ENCODE peak calls at places on chromosomes 4 and X, in nine cellular contexts. I, O, Z, C, B, F, N, U and K are unnamed samples.

GRCh38 chr4:26692014-26692726 is 108.3 kb downstream of the TBC1D19 start:
- DNase-seq in I (no peak), O (no peak), Z (no peak), C (peak; percentile 34), B (no peak), F (no peak), N (no peak), U (no peak), K (no peak)

GRCh38 chr4:115234405-115235093 is 121.1 kb upstream of the NDST4 start:
- DNase-seq in I (peak; percentile 12), O (no peak), Z (peak; percentile 20), C (no peak), B (no peak), F (no peak), N (peak; percentile 24), U (no peak), K (no peak)

GRCh38 chrX:70088281-70088680 is 26.0 kb downstream of the OTUD6A start:
- DNase-seq in I (no peak), O (no peak), Z (no peak), C (no peak), B (no peak), F (no peak), N (no peak), U (no peak), K (no peak)

GRCh38 chr4:158998624-158999023 is 104.3 kb upstream of the RAPGEF2 start:
- DNase-seq in I (peak; percentile 53), O (no peak), Z (no peak), C (peak; percentile 38), B (no peak), F (no peak), N (peak; percentile 37), U (no peak), K (no peak)

GRCh38 chrX:136250191-136251041 is 784 bp downstream of the MAP7D3 start:
- DNase-seq in I (no peak), O (peak; percentile 41), Z (peak; percentile 46), C (peak; percentile 37), B (no peak), F (no peak), N (peak; percentile 10), U (no peak), K (no peak)

GRCh38 chr4:166527500-166527899 is 654.5 kb downstream of the TLL1 start:
- DNase-seq in I (peak; percentile 82), O (no peak), Z (peak; percentile 63), C (peak; percentile 77), B (no peak), F (no peak), N (no peak), U (no peak), K (no peak)

GRCh38 chr4:14383652-14384051 is 618.6 kb upstream of the CPEB2 start:
- DNase-seq in I (no peak), O (no peak), Z (no peak), C (no peak), B (no peak), F (no peak), N (no peak), U (no peak), K (no peak)

GRCh38 chr4:2817701-2818350 is 24.9 kb downstream of the SH3BP2 start:
- DNase-seq in I (no peak), O (peak; percentile 22), Z (no peak), C (no peak), B (no peak), F (no peak), N (peak; percentile 86), U (no peak), K (no peak)

GRCh38 chrX:19904778-19905367 is 17.5 kb upstream of the SH3KBP1 start:
- DNase-seq in I (peak; percentile 53), O (peak; percentile 24), Z (peak; percentile 71), C (peak; percentile 37), B (peak; percentile 23), F (no peak), N (peak; percentile 36), U (no peak), K (no peak)

GRCh38 chr4:14862881-14863280 is 139.4 kb upstream of the CPEB2 start:
- DNase-seq in I (no peak), O (no peak), Z (no peak), C (peak; percentile 18), B (no peak), F (no peak), N (no peak), U (peak; percentile 47), K (no peak)

GRCh38 chr4:6632125-6632524 is 8.4 kb upstream of the MRFAP1 start:
- DNase-seq in I (no peak), O (no peak), Z (no peak), C (no peak), B (no peak), F (no peak), N (no peak), U (no peak), K (no peak)

GRCh38 chr4:98845960-98846359 is 83.0 kb downstream of the EIF4E start:
- DNase-seq in I (peak; percentile 8), O (no peak), Z (no peak), C (no peak), B (no peak), F (no peak), N (no peak), U (no peak), K (no peak)

GRCh38 chrX:140164383-140164782 is 199.1 kb upstream of the CXorf66 start:
- DNase-seq in I (no peak), O (no peak), Z (no peak), C (no peak), B (no peak), F (no peak), N (no peak), U (no peak), K (no peak)

GRCh38 chr4:113823291-113823659 is 61.7 kb upstream of the CAMK2D start:
- DNase-seq in I (peak; percentile 54), O (no peak), Z (peak; percentile 64), C (peak; percentile 76), B (no peak), F (no peak), N (no peak), U (no peak), K (no peak)

GRCh38 chrX:47169726-47170515 is 23.7 kb upstream of the UBA1 start:
- DNase-seq in I (peak; percentile 29), O (no peak), Z (peak; percentile 72), C (peak; percentile 63), B (no peak), F (no peak), N (peak; percentile 26), U (peak; percentile 23), K (no peak)

GRCh38 chrX:110409925-110410324 is 51.3 kb downstream of the RTL9 start:
- DNase-seq in I (peak; percentile 43), O (peak; percentile 41), Z (peak; percentile 41), C (peak; percentile 64), B (no peak), F (no peak), N (no peak), U (no peak), K (no peak)

GRCh38 chr4:101349346-101350064 is 2.2 kb upstream of the PPP3CA start:
- DNase-seq in I (no peak), O (peak; percentile 56), Z (no peak), C (peak; percentile 51), B (peak; percentile 48), F (no peak), N (no peak), U (peak; percentile 80), K (no peak)
- TF ChIP-seq CTCF in I (no peak), O (no peak), Z (no peak), C (no peak), B (no peak), F (no peak), N (no peak), U (no peak), K (no peak)

GRCh38 chr4:186360551-186360950 is 94.6 kb downstream of the F11 start:
- DNase-seq in I (no peak), O (no peak), Z (no peak), C (no peak), B (no peak), F (no peak), N (no peak), U (no peak), K (no peak)

GRCh38 chr4:186368291-186368690 is 102.3 kb downstream of the F11 start:
- DNase-seq in I (no peak), O (no peak), Z (no peak), C (no peak), B (no peak), F (no peak), N (no peak), U (no peak), K (no peak)

DNA sequence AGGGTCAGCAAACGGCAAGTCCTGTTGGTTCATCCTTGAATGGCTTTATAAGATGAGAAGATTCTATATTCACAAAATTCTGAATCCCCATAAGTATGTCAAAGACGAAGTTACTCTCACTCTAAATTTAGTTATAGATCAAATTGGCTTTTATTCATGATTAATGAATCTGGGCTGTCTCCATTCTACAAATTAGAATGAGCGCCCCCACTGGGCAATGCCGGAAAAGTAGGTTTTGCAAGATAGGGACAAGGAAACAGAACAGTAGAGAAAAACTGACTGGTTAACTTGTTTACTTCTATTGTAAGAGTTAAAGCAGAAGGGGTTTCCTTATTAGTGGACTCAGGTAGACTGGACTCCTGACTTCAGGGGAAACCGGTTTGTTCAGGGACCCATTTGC is 100.3 kb downstream of the F11 start:
- DNase-seq in I (no peak), O (no peak), Z (no peak), C (no peak), B (no peak), F (no peak), N (no peak), U (no peak), K (no peak)
- TF ChIP-seq CTCF in I (no peak), O (no peak), Z (no peak), C (no peak), B (no peak), F (peak; percentile 4), N (no peak), U (no peak), K (no peak)

GRCh38 chr4:87707279-87707918 is 57.3 kb downstream of the DMP1 start:
- DNase-seq in I (no peak), O (no peak), Z (no peak), C (no peak), B (no peak), F (no peak), N (no peak), U (no peak), K (no peak)

GRCh38 chr4:87698394-87698793 is 48.3 kb downstream of the DMP1 start:
- DNase-seq in I (no peak), O (no peak), Z (no peak), C (no peak), B (no peak), F (no peak), N (no peak), U (no peak), K (no peak)

DNA sequence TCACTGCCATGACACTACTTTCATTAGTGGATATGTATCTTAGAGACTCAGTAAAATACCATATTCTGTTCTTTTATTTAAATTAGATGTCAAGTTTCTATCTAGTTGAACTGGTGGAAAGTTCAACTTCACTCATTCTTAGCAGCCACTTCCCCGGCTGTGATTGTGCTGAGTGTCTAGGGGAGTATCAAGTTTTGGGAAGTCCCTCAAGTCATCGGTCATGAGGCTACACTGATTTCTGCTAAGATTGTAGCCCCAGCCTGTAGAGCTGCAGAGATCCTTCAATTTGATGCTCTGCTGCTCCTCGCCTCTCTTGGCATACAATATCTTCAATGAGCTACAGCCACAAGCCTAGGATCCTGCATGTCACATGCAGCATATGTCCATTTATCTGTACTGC is 53.9 kb downstream of the DMP1 start:
- DNase-seq in I (no peak), O (no peak), Z (no peak), C (no peak), B (no peak), F (no peak), N (no peak), U (no peak), K (no peak)
- TF ChIP-seq CTCF in I (no peak), O (no peak), Z (no peak), C (no peak), B (no peak), F (no peak), N (no peak), U (no peak), K (no peak)

GRCh38 chr4:82275431-82276423 is 98.1 kb downstream of the HNRNPD start:
- DNase-seq in I (no peak), O (no peak), Z (no peak), C (no peak), B (no peak), F (no peak), N (no peak), U (no peak), K (no peak)
- TF ChIP-seq CTCF in I (no peak), O (no peak), Z (no peak), C (no peak), B (no peak), F (no peak), N (no peak), U (no peak), K (no peak)